ENCODE peak calls at places on chromosomes 4 and X, in eight cellular contexts. Y is progenitor cell of endocrine pancreas; A is CD8-positive, alpha-beta T cell; H is H9; W is lower lobe of right lung; E is keratinocyte; J is nephron progenitor cell; R is epithelial cell of esophagus. T is an unnamed sample.

GRCh38 chr4:173420324-173420752 is 21.4 kb upstream of the SCRG1 start:
- DNase-seq in Y (no peak), A (no peak), H (no peak), W (no peak), E (no peak), J (no peak), R (peak), T (no peak)

GRCh38 chr4:15848191-15848842 is 70.2 kb downstream of the CD38 start:
- DNase-seq in Y (no peak), A (no peak), H (no peak), W (no peak), E (no peak), J (no peak), R (peak), T (no peak)

GRCh38 chr4:56976283-56976877 is 1.0 kb downstream of the NOA1 start:
- DNase-seq in Y (peak), A (no peak), H (no peak), W (no peak), E (no peak), J (peak), R (peak), T (no peak)

GRCh38 chr4:2186133-2186864 is 55.6 kb downstream of the HAUS3 start:
- DNase-seq in Y (peak), A (no peak), H (peak), W (no peak), E (no peak), J (peak), R (peak), T (peak)

GRCh38 chrX:116277391-116277790 is 106.8 kb downstream of the AGTR2 start:
- DNase-seq in Y (no peak), A (no peak), H (no peak), W (no peak), E (no peak), J (no peak), R (no peak), T (no peak)

GRCh38 chrX:1903380-1903935 is 288.6 kb downstream of the ASMT start:
- DNase-seq in Y (no peak), A (no peak), H (no peak), W (no peak), E (no peak), J (no peak), R (peak), T (no peak)

GRCh38 chr4:149549911-149550310 is 265.7 kb downstream of the IQCM start:
- DNase-seq in Y (no peak), A (no peak), H (peak), W (no peak), E (no peak), J (peak), R (peak), T (no peak)

GRCh38 chr4:48340276-48340904 is 939 bp upstream of the SLAIN2 start:
- DNase-seq in Y (no peak), A (no peak), H (no peak), W (peak), E (no peak), J (no peak), R (peak), T (peak)

GRCh38 chr4:129322947-129323346 is 227.0 kb downstream of the C4orf33 start:
- DNase-seq in Y (no peak), A (no peak), H (no peak), W (no peak), E (no peak), J (no peak), R (no peak), T (no peak)

GRCh38 chr4:79552311-79552710 is 144.3 kb upstream of the GK2 start:
- DNase-seq in Y (no peak), A (no peak), H (no peak), W (no peak), E (no peak), J (no peak), R (no peak), T (no peak)

GRCh38 chr4:85496146-85496849 is 21.3 kb downstream of the ARHGAP24 start:
- DNase-seq in Y (no peak), A (no peak), H (no peak), W (no peak), E (no peak), J (no peak), R (peak), T (no peak)

GRCh38 chrX:129359269-129359668 is 164.0 kb downstream of the SMARCA1 start:
- DNase-seq in Y (no peak), A (no peak), H (no peak), W (no peak), E (no peak), J (no peak), R (peak), T (no peak)

GRCh38 chr4:183348706-183349659 is 26.8 kb upstream of the CLDN24 start:
- DNase-seq in Y (no peak), A (no peak), H (no peak), W (no peak), E (no peak), J (no peak), R (peak), T (no peak)

GRCh38 chr4:145920205-145920604 is 18.4 kb downstream of the ZNF827 start:
- DNase-seq in Y (no peak), A (no peak), H (no peak), W (no peak), E (peak), J (no peak), R (peak), T (no peak)

GRCh38 chr4:174283507-174284180 is at the start of the genes CEP44 and FBXO8:
- DNase-seq in Y (peak), A (peak), H (peak), W (peak), E (no peak), J (peak), R (peak), T (peak)

GRCh38 chr4:156559346-156559745 is 412.3 kb downstream of the PDGFC start:
- DNase-seq in Y (no peak), A (no peak), H (no peak), W (no peak), E (no peak), J (no peak), R (no peak), T (no peak)

GRCh38 chrX:10216208-10216607 is 59.4 kb downstream of the CLCN4 start:
- DNase-seq in Y (no peak), A (no peak), H (no peak), W (no peak), E (no peak), J (no peak), R (no peak), T (no peak)

GRCh38 chr4:172726001-172726423 is 442.6 kb upstream of the GALNT7 start:
- DNase-seq in Y (peak), A (no peak), H (no peak), W (no peak), E (no peak), J (peak), R (no peak), T (no peak)

GRCh38 chrX:38627683-38628082 is 66.3 kb downstream of the TSPAN7 start:
- DNase-seq in Y (no peak), A (no peak), H (peak), W (no peak), E (peak), J (no peak), R (peak), T (peak)

GRCh38 chr4:94364527-94364926 is 21.9 kb upstream of the HPGDS start:
- DNase-seq in Y (no peak), A (no peak), H (no peak), W (no peak), E (no peak), J (no peak), R (no peak), T (no peak)

DNA sequence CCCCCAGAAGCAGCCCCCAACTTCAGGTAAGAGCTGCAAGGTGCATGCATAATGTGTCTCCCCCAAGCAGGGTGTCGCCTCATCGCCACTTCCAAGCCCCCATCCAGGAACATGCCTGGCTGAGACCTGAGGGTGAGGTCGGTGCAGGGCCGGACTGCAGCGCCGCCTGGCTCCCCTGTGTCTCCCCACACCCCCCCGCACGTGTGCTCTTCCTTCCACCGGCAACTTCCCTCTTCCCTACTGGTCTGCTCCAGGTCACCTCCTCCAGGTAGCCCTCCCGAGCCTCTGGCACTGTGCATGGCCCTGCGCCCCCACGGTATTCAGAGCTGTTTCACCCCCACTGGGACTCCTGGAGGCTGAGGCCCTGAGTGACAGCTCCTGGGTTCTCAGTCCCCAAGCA is 2.2 kb upstream of the BGN start:
- DNase-seq in Y (no peak), A (no peak), H (no peak), W (no peak), E (no peak), J (no peak), R (no peak), T (no peak)
- TF ChIP-seq CTCF in Y (no peak), A (no peak), H (no peak), W (no peak), E (no peak), J (no peak), R (no peak), T (no peak)

DNA sequence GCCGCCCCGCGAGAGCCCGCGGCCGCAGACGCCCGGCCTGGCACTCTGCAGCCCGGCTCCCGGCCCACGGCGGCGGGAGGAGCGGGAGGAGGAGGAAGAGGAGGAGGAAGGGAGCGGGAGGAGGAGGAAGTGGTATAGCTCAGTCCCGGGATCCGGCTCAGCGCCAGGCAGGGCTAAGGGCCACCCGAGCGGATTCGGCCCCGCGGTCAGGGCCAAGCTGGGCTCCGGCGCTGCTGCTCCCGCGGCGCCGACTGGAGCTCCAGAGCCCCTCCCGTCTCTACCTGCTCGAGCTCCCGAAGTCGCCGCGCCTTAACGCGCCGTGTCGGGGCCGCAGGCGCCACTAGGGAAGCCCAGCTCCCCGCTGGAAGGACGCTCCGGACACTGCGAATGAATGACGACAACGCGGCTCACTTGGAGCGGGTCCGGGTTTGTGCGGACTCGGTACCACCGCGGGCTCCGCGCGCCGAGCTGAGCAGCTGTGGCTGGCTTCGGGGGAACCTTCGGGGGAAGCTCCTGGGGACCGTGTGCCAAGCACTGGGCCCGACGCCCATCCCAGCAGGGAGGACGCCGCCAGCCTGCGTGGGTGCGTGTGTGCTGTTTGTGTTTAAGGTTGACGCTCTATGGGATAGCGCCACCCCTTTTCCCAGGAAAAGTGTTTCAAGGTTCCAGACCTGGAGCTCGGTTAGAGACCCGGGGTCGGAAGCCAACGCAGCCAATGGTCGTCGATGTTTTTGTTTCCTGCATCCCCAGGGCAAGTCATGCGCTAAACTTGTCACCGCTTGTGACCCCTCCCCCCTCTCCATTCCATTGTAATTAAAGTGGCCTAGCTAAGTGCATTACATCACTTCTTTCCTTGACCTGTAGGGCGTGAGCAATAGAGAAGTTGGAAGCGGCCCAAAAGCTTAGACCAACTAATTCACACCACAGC is at the start of gene TBC1D9:
- DNase-seq in Y (peak), A (no peak), H (peak), W (peak), E (peak), J (peak), R (peak), T (peak)
- TF ChIP-seq CTCF in Y (peak), A (no peak), H (peak), W (no peak), E (peak), J (no peak), R (peak), T (no peak)

GRCh38 chrX:138150709-138151108 is 560.8 kb downstream of the FGF13 start:
- DNase-seq in Y (no peak), A (no peak), H (no peak), W (no peak), E (no peak), J (no peak), R (peak), T (no peak)
- TF ChIP-seq CTCF in Y (no peak), A (no peak), H (peak), W (no peak), E (no peak), J (no peak), R (no peak), T (no peak)

GRCh38 chr4:63524764-63525163 is 884.5 kb downstream of the TECRL start:
- DNase-seq in Y (no peak), A (no peak), H (no peak), W (no peak), E (no peak), J (no peak), R (no peak), T (no peak)

GRCh38 chr4:63526251-63526650 is 883.0 kb downstream of the TECRL start:
- DNase-seq in Y (no peak), A (no peak), H (no peak), W (no peak), E (no peak), J (no peak), R (no peak), T (no peak)

GRCh38 chr4:63529581-63529980 is 879.7 kb downstream of the TECRL start:
- DNase-seq in Y (no peak), A (no peak), H (no peak), W (no peak), E (no peak), J (no peak), R (no peak), T (no peak)

GRCh38 chr4:63528592-63528991 is 880.7 kb downstream of the TECRL start:
- DNase-seq in Y (no peak), A (no peak), H (no peak), W (no peak), E (no peak), J (no peak), R (no peak), T (no peak)
- TF ChIP-seq CTCF in Y (peak), A (no peak), H (peak), W (no peak), E (no peak), J (no peak), R (no peak), T (no peak)

GRCh38 chr4:134905061-134905460 is 703.5 kb upstream of the PABPC4L start:
- DNase-seq in Y (no peak), A (no peak), H (no peak), W (no peak), E (no peak), J (no peak), R (no peak), T (no peak)

GRCh38 chr4:134911941-134912340 is 710.4 kb upstream of the PABPC4L start:
- DNase-seq in Y (no peak), A (no peak), H (no peak), W (no peak), E (no peak), J (no peak), R (no peak), T (no peak)

GRCh38 chr4:134906404-134907023 is 704.9 kb upstream of the PABPC4L start:
- DNase-seq in Y (no peak), A (no peak), H (peak), W (no peak), E (no peak), J (peak), R (peak), T (peak)
- TF ChIP-seq CTCF in Y (peak), A (no peak), H (peak), W (no peak), E (no peak), J (peak), R (peak), T (peak)

GRCh38 chrX:11970935-11971334 is 167.3 kb upstream of the FRMPD4 start:
- DNase-seq in Y (no peak), A (no peak), H (no peak), W (no peak), E (no peak), J (no peak), R (peak), T (no peak)

GRCh38 chrX:11968470-11968869 is 169.8 kb upstream of the FRMPD4 start:
- DNase-seq in Y (no peak), A (no peak), H (no peak), W (no peak), E (peak), J (no peak), R (peak), T (no peak)

GRCh38 chrX:11965436-11965835 is 172.8 kb upstream of the FRMPD4 start:
- DNase-seq in Y (no peak), A (no peak), H (no peak), W (no peak), E (no peak), J (no peak), R (no peak), T (no peak)

GRCh38 chrX:11968991-11969390 is 169.3 kb upstream of the FRMPD4 start:
- DNase-seq in Y (no peak), A (no peak), H (no peak), W (no peak), E (no peak), J (no peak), R (no peak), T (no peak)

DNA sequence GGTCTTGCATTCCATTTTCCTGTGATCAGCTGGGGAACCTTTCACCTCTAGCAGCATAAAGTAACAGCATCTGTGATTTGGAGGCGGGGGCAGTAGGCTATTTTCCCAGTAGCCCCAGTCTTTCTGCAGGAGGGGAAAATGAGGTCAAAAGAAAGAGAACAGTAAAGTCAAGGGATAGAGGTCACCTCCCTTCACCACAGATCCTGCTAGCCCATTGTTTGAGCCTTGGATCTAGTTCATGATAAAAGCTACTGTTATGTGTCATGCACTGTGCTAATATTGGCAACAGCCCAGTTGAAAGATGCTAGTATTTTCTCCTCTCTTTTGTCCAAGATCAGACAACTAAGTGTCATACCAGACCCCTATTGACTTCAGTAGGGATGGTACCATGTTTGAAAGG is 170.3 kb upstream of the FRMPD4 start:
- DNase-seq in Y (no peak), A (no peak), H (no peak), W (no peak), E (no peak), J (no peak), R (no peak), T (no peak)
- TF ChIP-seq CTCF in Y (no peak), A (no peak), H (no peak), W (no peak), E (no peak), J (no peak), R (no peak), T (no peak)

GRCh38 chrX:52870041-52870440 is 2.2 kb upstream of the XAGE3 start:
- DNase-seq in Y (no peak), A (no peak), H (no peak), W (no peak), E (no peak), J (no peak), R (no peak), T (no peak)
- TF ChIP-seq CTCF in Y (no peak), A (no peak), H (no peak), W (no peak), E (no peak), J (no peak), R (no peak), T (no peak)